ENCODE peak calls at places on chromosomes 3 and 15, in ten cellular contexts. T is KG1; A is Ammon's horn; J is activated naive CD4-positive, alpha-beta T cell treated with anti-CD3 and anti-CD28 coated beads for 36 hours; W is H9; I is breast epithelium; V is endothelial cell; L is neural crest cell; Y is HFF-Myc; R is activated CD4-positive, CD25-positive, alpha-beta regulatory T cell treated with anti-CD3 and anti-CD28 coated beads, Interleukin-2, amount 50 U/mL, for 72 hours. D is an unnamed sample.

GRCh38 chr3:128563439-128563838 is 70.4 kb upstream of the GATA2 start:
- DNase-seq in T (no peak), A (no peak), J (no peak), W (no peak), I (no peak), V (no peak), L (no peak), Y (no peak), R (no peak), D (no peak)

GRCh38 chr3:192850501-192850981 is 67.1 kb downstream of the MB21D2 start:
- DNase-seq in T (no peak), A (no peak), J (peak), W (no peak), I (no peak), V (no peak), L (no peak), Y (peak), R (peak), D (no peak)

GRCh38 chr3:542030-542429 is 345.5 kb downstream of the CHL1 start:
- DNase-seq in T (no peak), A (no peak), J (no peak), W (no peak), I (no peak), V (no peak), L (no peak), Y (no peak), R (no peak), D (no peak)

GRCh38 chr3:157145566-157145965 is 14.4 kb downstream of the CCNL1 start:
- DNase-seq in T (no peak), A (no peak), J (no peak), W (no peak), I (no peak), V (no peak), L (no peak), Y (no peak), R (no peak), D (no peak)

GRCh38 chr15:73991260-73991659 is 835 bp downstream of the STOML1 start:
- DNase-seq in T (no peak), A (peak), J (no peak), W (no peak), I (no peak), V (no peak), L (no peak), Y (no peak), R (no peak), D (no peak)

GRCh38 chr3:109851854-109852253 is 514.5 kb upstream of the DPPA4 start:
- DNase-seq in T (no peak), A (no peak), J (no peak), W (no peak), I (no peak), V (no peak), L (no peak), Y (no peak), R (no peak), D (no peak)

GRCh38 chr3:53134631-53135232 is 4.5 kb upstream of the RFT1 start:
- DNase-seq in T (peak), A (peak), J (peak), W (peak), I (peak), V (peak), L (peak), Y (peak), R (peak), D (peak)

GRCh38 chr3:123349201-123349535 is 99.7 kb downstream of the ADCY5 start:
- DNase-seq in T (no peak), A (no peak), J (no peak), W (no peak), I (no peak), V (no peak), L (no peak), Y (no peak), R (no peak), D (peak)

GRCh38 chr15:85125056-85125661 is 143.5 kb downstream of the PDE8A start:
- DNase-seq in T (no peak), A (no peak), J (no peak), W (peak), I (no peak), V (no peak), L (no peak), Y (no peak), R (no peak), D (no peak)

GRCh38 chr3:99256788-99257187 is 355.3 kb upstream of the DCBLD2 start:
- DNase-seq in T (no peak), A (no peak), J (no peak), W (no peak), I (no peak), V (no peak), L (no peak), Y (no peak), R (no peak), D (no peak)

GRCh38 chr3:50210510-50211367 is 5.7 kb downstream of the SLC38A3 start:
- DNase-seq in T (no peak), A (no peak), J (no peak), W (peak), I (no peak), V (no peak), L (no peak), Y (no peak), R (no peak), D (no peak)